ENCODE peak calls at places on chromosomes 13 and 19, in five cellular contexts. V, S, H, W and P are unnamed samples.

GRCh38 chr19:39403331-39404312 is 3.0 kb upstream of the ZFP36 start:
- DNase-seq in H (peak), V (peak), S (peak), W (peak), P (peak)

GRCh38 chr19:33348301-33349010 is 25.1 kb upstream of the CEBPG start:
- DNase-seq in S (no peak), H (peak), W (no peak), V (no peak), P (peak)

GRCh38 chr13:24149306-24150032 is 11.1 kb upstream of the SPATA13 start:
- DNase-seq in V (no peak), H (peak), S (no peak), W (no peak), P (no peak)

GRCh38 chr19:56272448-56272847 is at the start of gene EDDM13:
- DNase-seq in H (no peak), S (no peak), W (no peak), V (no peak), P (no peak)

GRCh38 chr19:5222178-5222577 is 118.4 kb downstream of the PTPRS start:
- DNase-seq in H (no peak), W (no peak), V (no peak), S (no peak), P (no peak)

GRCh38 chr19:19821366-19822147 is at the start of gene ZNF506:
- DNase-seq in S (peak), W (peak), H (peak), V (peak), P (peak)

GRCh38 chr13:64069892-64070291 is 2654.2 kb upstream of the PCDH20 start:
- DNase-seq in H (no peak), S (no peak), V (no peak), W (no peak), P (no peak)

GRCh38 chr19:16922592-16922934 is 33.8 kb downstream of the F2RL3 start:
- DNase-seq in H (no peak), V (no peak), S (no peak), W (peak), P (no peak)

GRCh38 chr13:101835920-101836319 is 383.4 kb downstream of the ITGBL1 start:
- DNase-seq in V (no peak), W (no peak), S (no peak), H (no peak), P (no peak)

GRCh38 chr13:31050486-31051400 is 111.0 kb downstream of the HSPH1 start:
- DNase-seq in W (no peak), S (no peak), V (no peak), H (peak), P (peak)

GRCh38 chr13:113969311-113969972 is 4.4 kb downstream of the C13orf46 start:
- DNase-seq in S (no peak), H (no peak), W (no peak), V (no peak), P (no peak)

GRCh38 chr13:42894765-42895181 is 97.3 kb downstream of the EPSTI1 start:
- DNase-seq in H (peak), W (no peak), V (no peak), S (peak), P (no peak)

GRCh38 chr13:95087746-95088305 is 213.4 kb downstream of the ABCC4 start:
- DNase-seq in W (no peak), V (no peak), S (no peak), H (peak), P (no peak)

GRCh38 chr13:46761174-46761573 is 35.8 kb downstream of the ESD start:
- DNase-seq in W (no peak), S (no peak), H (no peak), V (no peak), P (no peak)

GRCh38 chr13:50400035-50400726 is 384.9 kb downstream of the KCNRG start:
- DNase-seq in W (no peak), V (no peak), S (peak), H (peak), P (no peak)

GRCh38 chr13:44397766-44398223 is 24.2 kb downstream of the SERP2 start:
- DNase-seq in V (no peak), S (no peak), W (no peak), H (no peak), P (peak)

GRCh38 chr13:113538689-113539058 is 45.9 kb upstream of the TFDP1 start:
- DNase-seq in V (no peak), S (no peak), H (no peak), W (peak), P (peak)

GRCh38 chr19:16943942-16944625 is 55.3 kb downstream of the F2RL3 start:
- DNase-seq in S (no peak), W (peak), H (no peak), V (no peak), P (no peak)

GRCh38 chr13:30222253-30222652 is 85.1 kb downstream of the KATNAL1 start:
- DNase-seq in W (no peak), S (no peak), H (no peak), V (no peak), P (no peak)

GRCh38 chr19:50573741-50574461 is 5.7 kb upstream of the LRRC4B start:
- DNase-seq in H (no peak), V (no peak), S (no peak), W (peak), P (no peak)

GRCh38 chr19:52190679-52191293 is 934 bp downstream of the PPP2R1A start:
- DNase-seq in H (peak), S (peak), V (peak), W (no peak), P (peak)

GRCh38 chr19:8151499-8152035 is 2.2 kb upstream of the FBN3 start:
- DNase-seq in V (no peak), H (no peak), W (peak), S (no peak), P (no peak)

GRCh38 chr19:56725829-56726424 is 54.4 kb upstream of the ZNF835 start:
- DNase-seq in H (no peak), V (no peak), S (no peak), W (no peak), P (no peak)

GRCh38 chr13:65606622-65607021 is 1623.5 kb downstream of the PCDH9 start:
- DNase-seq in V (no peak), H (peak), S (no peak), W (no peak), P (no peak)

GRCh38 chr19:53156888-53157287 is 2.0 kb downstream of the ZNF347 start:
- DNase-seq in H (no peak), S (no peak), V (no peak), W (no peak), P (no peak)

GRCh38 chr13:109243311-109243951 is 543.0 kb downstream of the IRS2 start:
- DNase-seq in H (peak), W (no peak), V (no peak), S (peak), P (peak)

GRCh38 chr13:76216729-76217128 is 580.6 kb downstream of the LMO7 start:
- DNase-seq in H (no peak), S (no peak), W (no peak), V (no peak), P (no peak)

GRCh38 chr13:93309886-93310520 is 83.4 kb downstream of the GPC6 start:
- DNase-seq in S (no peak), V (no peak), W (no peak), H (peak), P (no peak)

GRCh38 chr13:83265279-83265678 is 617.0 kb downstream of the SLITRK1 start:
- DNase-seq in S (no peak), V (no peak), H (no peak), W (no peak), P (no peak)

GRCh38 chr19:48194041-48194871 is 23.8 kb downstream of the ZSWIM9 start:
- DNase-seq in V (no peak), H (no peak), W (peak), S (no peak), P (no peak)

GRCh38 chr13:20711301-20712044 is 8.0 kb downstream of the IL17D start:
- DNase-seq in V (no peak), W (peak), H (peak), S (no peak), P (peak)

GRCh38 chr19:46812898-46813569 is 24.6 kb upstream of the SLC1A5 start:
- DNase-seq in W (peak), H (no peak), V (no peak), S (peak), P (peak)

GRCh38 chr19:19619121-19619848 is 798 bp upstream of the PBX4 start:
- DNase-seq in H (no peak), S (no peak), V (no peak), W (no peak), P (no peak)

GRCh38 chr13:97344250-97345175 is 89.5 kb upstream of the RAP2A start:
- DNase-seq in V (peak), H (peak), S (peak), W (peak), P (no peak)

GRCh38 chr13:26759907-26760834 is at the start of gene GPR12:
- DNase-seq in H (peak), W (peak), V (peak), S (no peak), P (no peak)

GRCh38 chr19:40312533-40312932 is 27.4 kb upstream of the AKT2 start:
- DNase-seq in S (no peak), H (no peak), V (no peak), W (peak), P (no peak)

GRCh38 chr19:46416077-46416709 is 2.8 kb upstream of the CCDC8 start:
- DNase-seq in S (peak), W (peak), H (peak), V (peak), P (peak)

GRCh38 chr19:38900220-38900629 is 456 bp downstream of the NFKBIB start:
- DNase-seq in V (no peak), S (no peak), H (no peak), W (no peak), P (no peak)